ENCODE peak calls at places on chromosome 13, in seven cellular contexts. One of them, this sample, is unnamed.

GRCh38 chr13:97386832-97387486 is 47.0 kb upstream of the RAP2A start:
- DNase-seq in neuronal stem cell: no peak
- DNase-seq in substantia nigra: no peak
- DNase-seq in GM20000: no peak
- DNase-seq in breast epithelium: no peak
- DNase-seq in Kasumi-1: peak; percentile 70
- DNase-seq in amygdala: no peak
- DNase-seq in this sample: no peak

GRCh38 chr13:110216403-110217041 is 90.4 kb downstream of the COL4A1 start:
- DNase-seq in neuronal stem cell: no peak
- DNase-seq in substantia nigra: no peak
- DNase-seq in GM20000: no peak
- DNase-seq in breast epithelium: no peak
- DNase-seq in Kasumi-1: no peak
- DNase-seq in amygdala: no peak
- DNase-seq in this sample: no peak

GRCh38 chr13:44271031-44271433 is 102.6 kb upstream of the SERP2 start:
- DNase-seq in neuronal stem cell: no peak
- DNase-seq in substantia nigra: no peak
- DNase-seq in GM20000: no peak
- DNase-seq in breast epithelium: peak; percentile 39
- DNase-seq in Kasumi-1: no peak
- DNase-seq in amygdala: no peak
- DNase-seq in this sample: no peak

GRCh38 chr13:23348270-23349126 is 85.0 kb downstream of the SACS start:
- DNase-seq in neuronal stem cell: no peak
- DNase-seq in substantia nigra: no peak
- DNase-seq in GM20000: no peak
- DNase-seq in breast epithelium: no peak
- DNase-seq in Kasumi-1: no peak
- DNase-seq in amygdala: no peak
- DNase-seq in this sample: no peak

GRCh38 chr13:25069911-25070310 is 26.0 kb upstream of the PABPC3 start:
- DNase-seq in neuronal stem cell: no peak
- DNase-seq in substantia nigra: no peak
- DNase-seq in GM20000: no peak
- DNase-seq in breast epithelium: no peak
- DNase-seq in Kasumi-1: no peak
- DNase-seq in amygdala: no peak
- DNase-seq in this sample: no peak

GRCh38 chr13:109146912-109147624 is 517.7 kb downstream of the MYO16 start:
- DNase-seq in neuronal stem cell: no peak
- DNase-seq in substantia nigra: no peak
- DNase-seq in GM20000: no peak
- DNase-seq in breast epithelium: no peak
- DNase-seq in Kasumi-1: no peak
- DNase-seq in amygdala: no peak
- DNase-seq in this sample: no peak

GRCh38 chr13:111121421-111121820 is 6.3 kb downstream of the ARHGEF7 start:
- DNase-seq in neuronal stem cell: no peak
- DNase-seq in substantia nigra: no peak
- DNase-seq in GM20000: no peak
- DNase-seq in breast epithelium: no peak
- DNase-seq in Kasumi-1: no peak
- DNase-seq in amygdala: no peak
- DNase-seq in this sample: peak; percentile 32

GRCh38 chr13:40608308-40608707 is 58.1 kb downstream of the FOXO1 start:
- DNase-seq in neuronal stem cell: no peak
- DNase-seq in substantia nigra: no peak
- DNase-seq in GM20000: no peak
- DNase-seq in breast epithelium: no peak
- DNase-seq in Kasumi-1: no peak
- DNase-seq in amygdala: no peak
- DNase-seq in this sample: no peak

GRCh38 chr13:32911506-32911905 is 104.7 kb upstream of the KL start:
- DNase-seq in neuronal stem cell: peak; percentile 9
- DNase-seq in substantia nigra: peak; percentile 13
- DNase-seq in GM20000: peak; percentile 64
- DNase-seq in breast epithelium: no peak
- DNase-seq in Kasumi-1: peak; percentile 29
- DNase-seq in amygdala: peak; percentile 8
- DNase-seq in this sample: no peak

GRCh38 chr13:53200498-53201453 is 172.2 kb downstream of the OLFM4 start:
- DNase-seq in neuronal stem cell: peak; percentile 84
- DNase-seq in substantia nigra: peak; percentile 23
- DNase-seq in GM20000: peak; percentile 72
- DNase-seq in breast epithelium: no peak
- DNase-seq in Kasumi-1: no peak
- DNase-seq in amygdala: peak; percentile 15
- DNase-seq in this sample: no peak

GRCh38 chr13:80166352-80166751 is 174.6 kb downstream of the SPRY2 start:
- DNase-seq in neuronal stem cell: no peak
- DNase-seq in substantia nigra: no peak
- DNase-seq in GM20000: no peak
- DNase-seq in breast epithelium: no peak
- DNase-seq in Kasumi-1: no peak
- DNase-seq in amygdala: no peak
- DNase-seq in this sample: no peak

GRCh38 chr13:33206425-33206824 is 79.1 kb downstream of the STARD13 start:
- DNase-seq in neuronal stem cell: no peak
- DNase-seq in substantia nigra: no peak
- DNase-seq in GM20000: no peak
- DNase-seq in breast epithelium: no peak
- DNase-seq in Kasumi-1: no peak
- DNase-seq in amygdala: no peak
- DNase-seq in this sample: no peak

GRCh38 chr13:106354961-106355360 is 180.5 kb downstream of the EFNB2 start:
- DNase-seq in neuronal stem cell: no peak
- DNase-seq in substantia nigra: no peak
- DNase-seq in GM20000: no peak
- DNase-seq in breast epithelium: no peak
- DNase-seq in Kasumi-1: no peak
- DNase-seq in amygdala: no peak
- DNase-seq in this sample: no peak

GRCh38 chr13:79780240-79780639 is 299.3 kb downstream of the NDFIP2 start:
- DNase-seq in neuronal stem cell: no peak
- DNase-seq in substantia nigra: no peak
- DNase-seq in GM20000: peak; percentile 9
- DNase-seq in breast epithelium: no peak
- DNase-seq in Kasumi-1: no peak
- DNase-seq in amygdala: no peak
- DNase-seq in this sample: no peak

GRCh38 chr13:33872005-33872351 is 54.0 kb downstream of the RFC3 start:
- DNase-seq in neuronal stem cell: no peak
- DNase-seq in substantia nigra: no peak
- DNase-seq in GM20000: no peak
- DNase-seq in breast epithelium: no peak
- DNase-seq in Kasumi-1: no peak
- DNase-seq in amygdala: no peak
- DNase-seq in this sample: no peak

GRCh38 chr13:36124236-36124822 is 6.9 kb downstream of the DCLK1 start:
- DNase-seq in neuronal stem cell: no peak
- DNase-seq in substantia nigra: no peak
- DNase-seq in GM20000: no peak
- DNase-seq in breast epithelium: peak; percentile 45
- DNase-seq in Kasumi-1: no peak
- DNase-seq in amygdala: no peak
- DNase-seq in this sample: no peak

GRCh38 chr13:110347535-110348308 is 40.6 kb downstream of the COL4A2 start:
- DNase-seq in neuronal stem cell: no peak
- DNase-seq in substantia nigra: no peak
- DNase-seq in GM20000: no peak
- DNase-seq in breast epithelium: peak; percentile 88
- DNase-seq in Kasumi-1: no peak
- DNase-seq in amygdala: no peak
- DNase-seq in this sample: no peak

GRCh38 chr13:94291631-94292322 is 187.7 kb downstream of the DCT start:
- DNase-seq in neuronal stem cell: no peak
- DNase-seq in substantia nigra: no peak
- DNase-seq in GM20000: no peak
- DNase-seq in breast epithelium: no peak
- DNase-seq in Kasumi-1: no peak
- DNase-seq in amygdala: no peak
- DNase-seq in this sample: no peak

GRCh38 chr13:33262069-33262487 is 23.5 kb downstream of the STARD13 start:
- DNase-seq in neuronal stem cell: no peak
- DNase-seq in substantia nigra: no peak
- DNase-seq in GM20000: no peak
- DNase-seq in breast epithelium: no peak
- DNase-seq in Kasumi-1: no peak
- DNase-seq in amygdala: no peak
- DNase-seq in this sample: no peak

GRCh38 chr13:80753951-80754350 is 413.0 kb upstream of the SPRY2 start:
- DNase-seq in neuronal stem cell: no peak
- DNase-seq in substantia nigra: no peak
- DNase-seq in GM20000: no peak
- DNase-seq in breast epithelium: no peak
- DNase-seq in Kasumi-1: no peak
- DNase-seq in amygdala: no peak
- DNase-seq in this sample: no peak

GRCh38 chr13:98976941-98977340 is 923 bp downstream of the DOCK9 start:
- DNase-seq in neuronal stem cell: no peak
- DNase-seq in substantia nigra: no peak
- DNase-seq in GM20000: no peak
- DNase-seq in breast epithelium: no peak
- DNase-seq in Kasumi-1: no peak
- DNase-seq in amygdala: no peak
- DNase-seq in this sample: no peak

GRCh38 chr13:112879283-112879833 is 89.7 kb upstream of the MCF2L start:
- DNase-seq in neuronal stem cell: no peak
- DNase-seq in substantia nigra: no peak
- DNase-seq in GM20000: no peak
- DNase-seq in breast epithelium: no peak
- DNase-seq in Kasumi-1: no peak
- DNase-seq in amygdala: no peak
- DNase-seq in this sample: no peak

GRCh38 chr13:47288546-47288945 is 391.7 kb upstream of the HTR2A start:
- DNase-seq in neuronal stem cell: no peak
- DNase-seq in substantia nigra: no peak
- DNase-seq in GM20000: no peak
- DNase-seq in breast epithelium: no peak
- DNase-seq in Kasumi-1: no peak
- DNase-seq in amygdala: no peak
- DNase-seq in this sample: no peak

GRCh38 chr13:73177911-73178565 is 119.2 kb downstream of the KLF5 start:
- DNase-seq in neuronal stem cell: no peak
- DNase-seq in substantia nigra: no peak
- DNase-seq in GM20000: no peak
- DNase-seq in breast epithelium: no peak
- DNase-seq in Kasumi-1: no peak
- DNase-seq in amygdala: no peak
- DNase-seq in this sample: no peak

GRCh38 chr13:103354189-103354588 is 288.0 kb upstream of the SLC10A2 start:
- DNase-seq in neuronal stem cell: no peak
- DNase-seq in substantia nigra: no peak
- DNase-seq in GM20000: no peak
- DNase-seq in breast epithelium: no peak
- DNase-seq in Kasumi-1: no peak
- DNase-seq in amygdala: no peak
- DNase-seq in this sample: no peak

GRCh38 chr13:95185851-95186250 is 115.4 kb downstream of the ABCC4 start:
- DNase-seq in neuronal stem cell: no peak
- DNase-seq in substantia nigra: no peak
- DNase-seq in GM20000: no peak
- DNase-seq in breast epithelium: no peak
- DNase-seq in Kasumi-1: peak; percentile 92
- DNase-seq in amygdala: peak; percentile 5
- DNase-seq in this sample: no peak

GRCh38 chr13:114007566-114007965 is 33.7 kb upstream of the C13orf46 start:
- DNase-seq in neuronal stem cell: no peak
- DNase-seq in substantia nigra: no peak
- DNase-seq in GM20000: no peak
- DNase-seq in breast epithelium: no peak
- DNase-seq in Kasumi-1: no peak
- DNase-seq in amygdala: no peak
- DNase-seq in this sample: no peak

GRCh38 chr13:21673592-21674270 is 2.9 kb downstream of the FGF9 start:
- DNase-seq in neuronal stem cell: peak; percentile 72
- DNase-seq in substantia nigra: no peak
- DNase-seq in GM20000: peak; percentile 87
- DNase-seq in breast epithelium: no peak
- DNase-seq in Kasumi-1: no peak
- DNase-seq in amygdala: no peak
- DNase-seq in this sample: no peak

GRCh38 chr13:46053162-46054012 is 841 bp upstream of the ZC3H13 start:
- DNase-seq in neuronal stem cell: no peak
- DNase-seq in substantia nigra: no peak
- DNase-seq in GM20000: no peak
- DNase-seq in breast epithelium: no peak
- DNase-seq in Kasumi-1: no peak
- DNase-seq in amygdala: no peak
- DNase-seq in this sample: no peak

GRCh38 chr13:52156724-52157251 is 2.6 kb downstream of the NEK3 start:
- DNase-seq in neuronal stem cell: no peak
- DNase-seq in substantia nigra: no peak
- DNase-seq in GM20000: no peak
- DNase-seq in breast epithelium: no peak
- DNase-seq in Kasumi-1: no peak
- DNase-seq in amygdala: no peak
- DNase-seq in this sample: no peak

GRCh38 chr13:108496364-108497215 is 132.8 kb upstream of the MYO16 start:
- DNase-seq in neuronal stem cell: peak; percentile 26
- DNase-seq in substantia nigra: no peak
- DNase-seq in GM20000: no peak
- DNase-seq in breast epithelium: no peak
- DNase-seq in Kasumi-1: no peak
- DNase-seq in amygdala: no peak
- DNase-seq in this sample: no peak